ENCODE peak calls at places on chromosomes 2 and 18, in five cellular contexts. D is SK-N-SH, H is K562, L is HepG2, K is GM12878. J is an unnamed sample.

GRCh38 chr2:78992807-78993517 is 32.5 kb upstream of the REG3G start:
- DNase-seq in K (no peak), D (no peak), H (no peak), L (no peak), J (no peak)

GRCh38 chr2:56801214-56801613 is 617.4 kb downstream of the CCDC85A start:
- DNase-seq in H (no peak), K (no peak), D (no peak), L (no peak), J (no peak)

GRCh38 chr2:14255135-14255820 is 377.2 kb upstream of the LRATD1 start:
- DNase-seq in K (no peak), D (peak), H (no peak), L (no peak), J (no peak)

GRCh38 chr2:196239622-196240587 is 68.5 kb upstream of the STK17B start:
- DNase-seq in H (peak), D (no peak), K (peak), L (no peak), J (peak)

GRCh38 chr2:102367331-102367971 is 11.9 kb downstream of the IL18R1 start:
- DNase-seq in K (peak), L (no peak), H (no peak), D (no peak), J (no peak)

GRCh38 chr18:69943021-69943420 is 4.7 kb downstream of the CD226 start:
- DNase-seq in K (no peak), D (no peak), H (no peak), L (no peak), J (no peak)

GRCh38 chr2:10329880-10330699 is 27.4 kb downstream of the HPCAL1 start:
- DNase-seq in H (no peak), D (no peak), K (no peak), L (peak), J (no peak)

GRCh38 chr18:63336366-63337099 is 17.0 kb upstream of the BCL2 start:
- DNase-seq in K (no peak), L (peak), D (no peak), H (no peak), J (peak)

GRCh38 chr2:239601201-239601851 is 200.5 kb upstream of the HDAC4 start:
- DNase-seq in K (no peak), L (no peak), D (no peak), H (no peak), J (no peak)

GRCh38 chr2:152548111-152548875 is 169.0 kb downstream of the PRPF40A start:
- DNase-seq in H (no peak), D (no peak), K (no peak), L (no peak), J (no peak)

GRCh38 chr18:52670903-52671302 is 330.9 kb downstream of the DCC start:
- DNase-seq in K (no peak), H (no peak), D (peak), L (peak), J (no peak)

GRCh38 chr2:222668755-222669154 is 2.7 kb upstream of the MOGAT1 start:
- DNase-seq in D (no peak), K (no peak), H (no peak), L (peak), J (no peak)

GRCh38 chr2:138494265-138494966 is 7.2 kb upstream of the SPOPL start:
- DNase-seq in K (no peak), L (peak), H (no peak), D (no peak), J (no peak)

GRCh38 chr2:127255146-127255545 is 35.0 kb upstream of the CYP27C1 start:
- DNase-seq in K (no peak), D (no peak), L (peak), H (no peak), J (no peak)

GRCh38 chr2:135885709-135886108 is 9.5 kb upstream of the MCM6 start:
- DNase-seq in K (no peak), D (no peak), L (no peak), H (no peak), J (no peak)

GRCh38 chr2:54103454-54104314 is 11.7 kb upstream of the ACYP2 start:
- DNase-seq in H (no peak), D (peak), L (peak), K (no peak), J (peak)

GRCh38 chr2:37631698-37632097 is 39.7 kb downstream of the CDC42EP3 start:
- DNase-seq in H (no peak), L (no peak), D (no peak), K (no peak), J (no peak)

GRCh38 chr18:51123481-51123880 is 74.0 kb downstream of the MEX3C start:
- DNase-seq in K (no peak), D (no peak), L (no peak), H (no peak), J (no peak)

GRCh38 chr2:145930318-145930717 is 1410.4 kb upstream of the ZEB2 start:
- DNase-seq in H (no peak), K (no peak), L (no peak), D (no peak), J (no peak)

GRCh38 chr2:74507926-74508520 is 528 bp upstream of the PCGF1 start:
- DNase-seq in K (no peak), L (no peak), D (peak), H (peak), J (no peak)

GRCh38 chr2:74856004-74856578 is 22.2 kb downstream of the HK2 start:
- DNase-seq in D (no peak), K (no peak), H (no peak), L (peak), J (no peak)

GRCh38 chr2:46032996-46033395 is 264.2 kb upstream of the EPAS1 start:
- DNase-seq in K (no peak), L (peak), H (no peak), D (no peak), J (no peak)

GRCh38 chr2:98252394-98252793 is 93.9 kb upstream of the CNGA3 start:
- DNase-seq in L (no peak), D (no peak), K (no peak), H (no peak), J (no peak)

GRCh38 chr18:59996370-59996966 is 96.7 kb downstream of the PMAIP1 start:
- DNase-seq in K (no peak), H (peak), L (peak), D (peak), J (peak)

GRCh38 chr2:148122788-148123187 is 101.9 kb downstream of the MBD5 start:
- DNase-seq in D (no peak), L (no peak), H (no peak), K (no peak), J (no peak)

GRCh38 chr2:1694371-1695271 is 49.7 kb downstream of the PXDN start:
- DNase-seq in H (no peak), L (no peak), D (peak), K (no peak), J (no peak)

GRCh38 chr18:46555724-46556123 is 101.3 kb downstream of the LOXHD1 start:
- DNase-seq in K (no peak), H (peak), D (peak), L (peak), J (peak)

GRCh38 chr18:49859006-49859359 is 45.6 kb upstream of the ACAA2 start:
- DNase-seq in H (no peak), L (no peak), K (no peak), D (no peak), J (no peak)

GRCh38 chr2:129118296-129118695 is 799.6 kb upstream of the HS6ST1 start:
- DNase-seq in H (no peak), K (no peak), D (no peak), L (no peak), J (no peak)

GRCh38 chr18:33184178-33184577 is 256.3 kb downstream of the CCDC178 start:
- DNase-seq in K (no peak), L (no peak), H (no peak), D (no peak), J (no peak)

GRCh38 chr18:33181016-33181415 is 259.5 kb downstream of the CCDC178 start:
- DNase-seq in H (no peak), L (no peak), K (no peak), D (no peak), J (no peak)

GRCh38 chr18:33183136-33183535 is 257.4 kb downstream of the CCDC178 start:
- DNase-seq in D (no peak), L (no peak), H (no peak), K (no peak), J (no peak)

GRCh38 chr18:33184918-33185317 is 255.6 kb downstream of the CCDC178 start:
- DNase-seq in D (no peak), L (no peak), H (no peak), K (no peak), J (no peak)
- TF ChIP-seq CTCF in D (no peak), L (no peak), H (no peak), K (no peak), J (no peak)

GRCh38 chr18:6728318-6728717 is 1.2 kb upstream of the ARHGAP28 start:
- DNase-seq in K (no peak), H (no peak), D (no peak), L (no peak), J (no peak)

GRCh38 chr18:6732952-6733351 is 3.4 kb downstream of the ARHGAP28 start:
- DNase-seq in D (no peak), K (no peak), L (no peak), H (no peak), J (no peak)

GRCh38 chr18:6728809-6729246 is 688 bp upstream of the ARHGAP28 start:
- DNase-seq in L (no peak), K (no peak), H (no peak), D (no peak), J (no peak)

GRCh38 chr18:6729247-6730091 is at the start of gene ARHGAP28:
- DNase-seq in D (peak), H (peak), K (no peak), L (no peak), J (no peak)

GRCh38 chr18:6731197-6731596 is 1.7 kb downstream of the ARHGAP28 start:
- DNase-seq in L (no peak), H (no peak), K (no peak), D (no peak), J (no peak)
- TF ChIP-seq ZBTB33 in L (no peak), H (no peak), K (no peak), D (no peak), J (no peak)

GRCh38 chr18:460791-461190 is 39.7 kb downstream of the COLEC12 start:
- DNase-seq in L (no peak), D (no peak), H (no peak), K (no peak), J (no peak)

GRCh38 chr18:460302-460701 is 40.2 kb downstream of the COLEC12 start:
- DNase-seq in L (no peak), K (no peak), D (no peak), H (no peak), J (no peak)

GRCh38 chr18:464311-464659 is 36.2 kb downstream of the COLEC12 start:
- DNase-seq in D (no peak), K (no peak), H (no peak), L (no peak), J (no peak)

GRCh38 chr18:461762-462161 is 38.7 kb downstream of the COLEC12 start:
- DNase-seq in H (no peak), D (no peak), L (no peak), K (no peak), J (no peak)

DNA sequence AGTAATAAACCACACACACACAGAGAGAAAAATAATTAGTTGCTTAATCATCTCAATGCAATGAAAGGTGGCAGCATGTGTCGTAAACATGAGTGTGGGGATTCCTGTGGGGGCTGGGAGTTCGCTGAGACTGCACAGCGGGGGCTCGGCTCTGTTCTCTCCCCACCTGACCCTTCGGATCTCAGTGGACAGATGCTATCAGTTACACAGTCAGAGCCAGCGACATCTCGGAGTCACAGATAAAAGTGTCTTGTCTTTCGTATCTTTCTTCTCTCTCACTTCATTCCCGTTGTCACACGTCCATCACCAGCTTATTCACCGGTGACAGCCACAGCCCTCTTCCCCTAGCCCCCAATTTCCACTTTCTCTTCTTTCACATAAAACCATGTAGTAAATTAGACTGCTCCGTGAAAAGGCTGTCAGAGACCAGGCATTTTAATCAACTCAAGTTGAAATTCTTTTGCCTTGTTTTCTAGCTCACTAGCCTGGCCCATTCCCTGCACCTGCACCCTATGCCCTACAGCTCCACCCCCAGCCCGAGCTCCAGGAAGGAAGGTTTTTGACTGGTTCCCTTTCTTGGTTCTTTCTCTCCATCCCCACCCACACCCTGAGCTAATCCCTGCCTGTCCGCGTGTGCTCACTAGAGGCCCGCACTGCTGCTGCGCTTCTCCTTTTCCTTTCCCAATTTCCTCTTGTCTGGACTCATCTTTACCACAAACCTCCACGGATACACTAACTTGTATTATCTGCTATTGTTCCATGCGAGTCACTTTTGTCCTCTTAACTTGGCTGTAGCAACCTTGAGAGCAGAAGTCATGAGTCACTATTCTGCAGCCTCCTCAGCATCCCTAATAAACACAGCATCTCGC is 36.8 kb downstream of the COLEC12 start:
- DNase-seq in K (no peak), H (no peak), D (no peak), L (no peak), J (no peak)
- TF ChIP-seq SIN3A in K (no peak), H (no peak), D (no peak), L (no peak), J (no peak)

GRCh38 chr2:170770304-170771048 is at the start of gene ERICH2:
- DNase-seq in H (peak), D (peak), L (peak), K (no peak), J (peak)
- TF ChIP-seq CTCF in H (peak), D (peak), L (peak), K (peak), J (no peak)

GRCh38 chr2:189304360-189304759 is 124.8 kb upstream of the COL5A2 start:
- DNase-seq in L (no peak), H (no peak), D (no peak), K (no peak), J (no peak)
- TF ChIP-seq ZBTB33 in L (no peak), H (no peak), D (no peak), K (no peak), J (no peak)

GRCh38 chr2:235052514-235053354 is 100.9 kb downstream of the SH3BP4 start:
- DNase-seq in H (no peak), L (no peak), K (no peak), D (no peak), J (no peak)

GRCh38 chr2:235054919-235055318 is 103.1 kb downstream of the SH3BP4 start:
- DNase-seq in D (no peak), H (no peak), L (no peak), K (no peak), J (no peak)

GRCh38 chr2:235051436-235052260 is 99.8 kb downstream of the SH3BP4 start:
- DNase-seq in L (no peak), D (no peak), H (no peak), K (no peak), J (no peak)

GRCh38 chr2:235054497-235054896 is 102.7 kb downstream of the SH3BP4 start:
- DNase-seq in L (no peak), H (no peak), D (no peak), K (no peak), J (no peak)

GRCh38 chr2:235053649-235054048 is 101.8 kb downstream of the SH3BP4 start:
- DNase-seq in L (no peak), K (no peak), D (no peak), H (no peak), J (no peak)
- TF ChIP-seq SIN3A in L (no peak), K (no peak), D (no peak), H (no peak), J (no peak)